ENCODE peak calls at places on chromosomes 5 and 9, in six cellular contexts. D is epithelial cell of esophagus; Q is CD8-positive, alpha-beta T cell; A is bronchial epithelial cell; W is GM06990; Y is fibroblast of lung. R is an unnamed sample.

GRCh38 chr9:21810388-21810787 is 8.0 kb downstream of the MTAP start:
- DNase-seq in D (peak; percentile 78), Q (no peak), A (peak; percentile 85), W (no peak), Y (peak; percentile 27), R (no peak)

GRCh38 chr5:91556-92263 is at the start of gene PLEKHG4B:
- DNase-seq in D (no peak), Q (no peak), A (no peak), W (no peak), Y (peak; percentile 47), R (no peak)

GRCh38 chr9:113593682-113594281 is 130.3 kb downstream of the RGS3 start:
- DNase-seq in D (peak; percentile 97), Q (no peak), A (peak; percentile 96), W (peak; percentile 56), Y (peak; percentile 98), R (no peak)

GRCh38 chr5:73966411-73966810 is 340.4 kb downstream of the ARHGEF28 start:
- DNase-seq in D (peak; percentile 45), Q (no peak), A (peak; percentile 54), W (no peak), Y (no peak), R (no peak)

GRCh38 chr9:131651160-131651559 is 88.7 kb downstream of the RAPGEF1 start:
- DNase-seq in D (no peak), Q (no peak), A (no peak), W (no peak), Y (no peak), R (no peak)

GRCh38 chr9:72978724-72979123 is 25.9 kb upstream of the ALDH1A1 start:
- DNase-seq in D (peak; percentile 83), Q (no peak), A (peak; percentile 88), W (no peak), Y (peak; percentile 46), R (no peak)

GRCh38 chr5:172175263-172175719 is 12.7 kb downstream of the STK10 start:
- DNase-seq in D (no peak), Q (peak; percentile 83), A (no peak), W (peak; percentile 88), Y (no peak), R (no peak)

GRCh38 chr9:80650964-80651555 is 1038.3 kb downstream of the TLE1 start:
- DNase-seq in D (peak; percentile 41), Q (no peak), A (peak; percentile 38), W (no peak), Y (peak; percentile 92), R (no peak)

GRCh38 chr9:101388507-101388993 is 3.7 kb upstream of the BAAT start:
- DNase-seq in D (peak; percentile 33), Q (no peak), A (peak; percentile 41), W (no peak), Y (no peak), R (no peak)

GRCh38 chr5:111070272-111071134 is 1.0 kb upstream of the TSLP start:
- DNase-seq in D (no peak), Q (no peak), A (no peak), W (no peak), Y (peak; percentile 41), R (no peak)

GRCh38 chr9:27355166-27355565 is 58.2 kb upstream of the EQTN start:
- DNase-seq in D (no peak), Q (no peak), A (no peak), W (no peak), Y (peak; percentile 4), R (no peak)

GRCh38 chr5:159655757-159656409 is 260.4 kb upstream of the ADRA1B start:
- DNase-seq in D (peak; percentile 40), Q (no peak), A (no peak), W (no peak), Y (no peak), R (no peak)

GRCh38 chr5:120938604-120939003 is 474.5 kb downstream of the PRR16 start:
- DNase-seq in D (no peak), Q (no peak), A (no peak), W (no peak), Y (no peak), R (no peak)

GRCh38 chr5:92455011-92455410 is 1071.9 kb upstream of the ARRDC3 start:
- DNase-seq in D (no peak), Q (no peak), A (no peak), W (no peak), Y (no peak), R (peak; percentile 58)

GRCh38 chr9:80231847-80232246 is 660.1 kb downstream of the TLE4 start:
- DNase-seq in D (peak; percentile 4), Q (no peak), A (no peak), W (no peak), Y (no peak), R (no peak)

GRCh38 chr9:19875291-19875910 is 86.6 kb upstream of the SLC24A2 start:
- DNase-seq in D (no peak), Q (no peak), A (no peak), W (no peak), Y (peak; percentile 2), R (no peak)

GRCh38 chr5:179256229-179257189 is 88.8 kb downstream of the ADAMTS2 start:
- DNase-seq in D (no peak), Q (no peak), A (no peak), W (no peak), Y (no peak), R (no peak)

GRCh38 chr5:56908942-56909293 is 478 bp upstream of the SETD9 start:
- DNase-seq in D (no peak), Q (no peak), A (no peak), W (no peak), Y (no peak), R (no peak)

GRCh38 chr9:136020206-136020605 is 59.0 kb upstream of the UBAC1 start:
- DNase-seq in D (no peak), Q (no peak), A (no peak), W (no peak), Y (no peak), R (no peak)

GRCh38 chr9:127786773-127787123 is 914 bp downstream of the CDK9 start:
- DNase-seq in D (peak; percentile 25), Q (no peak), A (no peak), W (no peak), Y (no peak), R (no peak)

GRCh38 chr9:127785023-127785932 is 556 bp upstream of the CDK9 start:
- DNase-seq in D (peak; percentile 83), Q (peak; percentile 85), A (no peak), W (peak; percentile 91), Y (peak; percentile 67), R (no peak)

GRCh38 chr9:127783644-127784043 is 2.2 kb upstream of the CDK9 start:
- DNase-seq in D (no peak), Q (no peak), A (no peak), W (no peak), Y (no peak), R (no peak)

GRCh38 chr9:127788337-127789011 is 2.6 kb downstream of the CDK9 start:
- DNase-seq in D (peak; percentile 18), Q (no peak), A (no peak), W (no peak), Y (no peak), R (no peak)

DNA sequence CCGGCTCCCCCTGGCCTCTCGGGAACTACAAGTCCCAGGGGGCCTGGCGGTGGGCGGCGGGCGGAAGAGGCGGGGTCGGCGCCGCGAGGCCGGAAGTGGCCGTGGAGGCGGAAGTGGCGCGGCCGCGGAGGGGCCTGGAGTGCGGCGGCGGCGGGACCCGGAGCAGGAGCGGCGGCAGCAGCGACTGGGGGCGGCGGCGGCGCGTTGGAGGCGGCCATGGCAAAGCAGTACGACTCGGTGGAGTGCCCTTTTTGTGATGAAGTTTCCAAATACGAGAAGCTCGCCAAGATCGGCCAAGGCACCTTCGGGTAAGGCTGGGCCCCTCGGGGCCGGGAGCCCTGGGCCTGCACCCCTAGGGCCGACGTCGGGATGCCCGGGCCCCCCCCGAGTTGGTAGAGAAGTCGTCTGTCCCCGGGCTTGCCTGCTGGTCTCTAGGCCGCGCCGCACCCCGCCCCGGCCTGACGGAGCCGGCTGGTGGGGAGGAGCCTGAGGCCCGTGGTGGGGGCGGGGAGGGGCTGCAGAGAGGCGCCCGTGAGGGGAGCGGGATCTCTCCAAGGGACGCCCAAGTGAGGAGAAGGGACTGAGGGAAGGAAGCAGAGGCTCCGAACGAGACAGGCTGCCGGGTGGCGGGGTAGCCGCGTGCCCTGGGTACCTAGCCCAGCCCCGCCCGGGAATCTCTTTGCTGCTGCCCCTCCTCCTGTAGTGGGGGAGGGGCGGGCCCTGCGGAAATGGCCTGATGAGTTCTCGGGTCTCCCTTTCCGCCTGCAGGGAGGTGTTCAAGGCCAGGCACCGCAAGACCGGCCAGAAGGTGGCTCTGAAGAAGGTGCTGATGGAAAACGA is at the start of gene CDK9:
- DNase-seq in D (peak; percentile 93), Q (peak; percentile 87), A (peak; percentile 53), W (peak; percentile 93), Y (peak; percentile 85), R (no peak)
- TF ChIP-seq CTCF in D (no peak), Q (no peak), A (no peak), W (no peak), Y (no peak), R (no peak)

DNA sequence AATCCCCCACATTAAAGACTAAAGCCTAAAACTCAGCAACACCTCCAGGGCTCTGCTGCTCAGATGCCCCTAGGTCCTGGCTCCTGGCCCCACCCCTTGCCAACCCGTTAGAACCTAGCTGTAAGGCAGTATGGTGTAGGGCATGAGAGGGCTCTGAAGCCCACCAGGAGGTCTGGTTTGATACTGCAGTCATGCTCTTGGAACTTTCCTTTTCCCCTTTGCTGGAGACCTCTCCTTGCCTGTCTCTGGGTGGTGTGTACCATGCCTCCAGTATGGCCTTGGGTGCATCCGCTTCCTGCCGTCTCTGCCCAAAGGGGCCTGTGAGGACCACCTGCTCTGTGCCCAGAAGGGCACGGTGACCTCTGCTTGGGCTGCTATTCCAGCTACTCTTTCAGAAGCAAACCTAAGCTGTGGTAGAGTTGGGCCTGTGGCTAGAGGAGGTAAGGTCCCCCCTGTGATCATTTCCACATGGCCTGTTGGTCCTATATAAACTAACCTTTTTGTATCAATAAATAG is 3.5 kb downstream of the TENT4A start:
- DNase-seq in D (no peak), Q (no peak), A (no peak), W (no peak), Y (no peak), R (no peak)
- H3K4me3 ChIP-seq in D (peak overlapping the region; percentile 70), Q (peak overlapping the region; percentile 55), A (no peak overlapping the region), W (peak overlapping the region; percentile 67), Y (peak overlapping the region; percentile 82), R (peak overlapping the region; percentile 59)

DNA sequence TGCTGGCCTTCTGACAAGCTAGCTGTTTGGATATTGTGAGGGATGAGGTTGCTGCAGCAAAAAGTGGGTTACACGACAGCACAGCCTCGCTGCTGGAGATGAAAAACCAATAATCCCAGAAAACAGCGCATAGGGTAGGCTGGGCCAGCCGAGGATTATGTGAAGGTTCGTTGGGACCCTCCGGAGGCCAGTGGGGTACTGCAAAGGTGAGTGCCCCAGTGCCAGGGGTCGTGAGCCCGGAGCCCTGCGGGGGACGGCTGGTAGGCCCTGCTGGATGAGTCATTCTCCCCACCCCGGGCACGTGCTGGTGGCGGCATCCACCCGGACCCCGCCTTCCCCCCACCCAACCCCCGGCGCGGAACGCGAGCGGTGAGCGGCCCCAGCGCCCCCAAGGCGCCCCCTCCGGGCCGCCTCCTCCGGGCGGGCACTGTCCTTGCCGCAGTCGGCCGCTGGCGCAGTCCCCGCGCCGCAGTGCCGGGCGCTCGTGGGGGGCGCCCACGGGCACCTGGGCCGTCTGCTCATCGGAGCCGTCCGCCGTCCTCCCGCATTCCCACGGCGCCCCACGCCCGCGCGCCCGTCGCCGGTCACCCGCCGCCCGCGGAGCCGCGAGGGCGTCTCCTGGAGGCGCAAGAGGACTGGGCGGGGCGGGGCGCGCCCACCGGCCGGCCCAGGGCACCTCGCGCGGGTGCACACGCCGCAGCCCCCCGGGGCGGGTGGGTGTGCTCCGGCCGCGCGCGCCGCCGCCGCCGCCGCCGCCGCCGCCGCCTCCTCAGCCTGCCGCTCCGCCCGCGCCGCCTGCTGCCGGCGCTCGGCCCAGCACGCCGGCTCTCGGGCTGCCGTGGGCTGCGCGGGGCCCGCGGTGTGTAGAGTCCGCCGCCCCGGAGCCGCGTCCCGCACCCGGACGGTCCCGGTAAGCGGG is at the start of gene PHF24:
- DNase-seq in D (peak; percentile 37), Q (no peak), A (no peak), W (no peak), Y (no peak), R (no peak)
- TF ChIP-seq CTCF in D (no peak), Q (no peak), A (peak; percentile 7), W (no peak), Y (no peak), R (no peak)

GRCh38 chr9:83218411-83219090 is 155.6 kb upstream of the RASEF start:
- DNase-seq in D (peak; percentile 41), Q (no peak), A (peak; percentile 22), W (no peak), Y (no peak), R (no peak)
- H3K4me3 ChIP-seq in D (no peak overlapping the region), Q (no peak overlapping the region), A (no peak overlapping the region), W (no peak overlapping the region), Y (peak overlapping the region; percentile 70), R (no peak overlapping the region)